ENCODE peak calls at places on chromosomes 4 and X, in nine cellular contexts. J is endodermal cell, F is ovary, W is tibial artery, R is GM12878, S is left ventricle myocardium inferior, I is right lobe of liver, N is breast epithelium, A is left lung. V is an unnamed sample.
A peak's percentile ranks its signal among the peaks of the same experiment; 100 is the strongest.

GRCh38 chr4:101824500-101824899 is 34.0 kb downstream of the BANK1 start:
- DNase-seq in F (no peak), S (no peak), I (no peak), A (no peak), N (no peak), J (no peak), W (no peak), R (no peak), V (no peak)

GRCh38 chrX:149540133-149540620 is 635 bp upstream of the EOLA1 start:
- DNase-seq in A (peak; percentile 94), W (peak; percentile 93), F (peak; percentile 93), N (peak; percentile 91), R (no peak), I (peak; percentile 93), J (peak; percentile 95), S (peak; percentile 93), V (peak; percentile 95)

GRCh38 chr4:177778623-177779022 is 336.4 kb upstream of the AGA start:
- DNase-seq in J (no peak), F (no peak), W (no peak), I (no peak), S (no peak), N (no peak), R (no peak), A (no peak), V (no peak)

GRCh38 chr4:53545942-53546581 is 45.2 kb downstream of the LNX1 start:
- DNase-seq in W (no peak), F (no peak), A (no peak), N (no peak), I (peak; percentile 67), J (no peak), S (no peak), R (no peak), V (no peak)

GRCh38 chr4:18198653-18199052 is 177.1 kb upstream of the LCORL start:
- DNase-seq in I (no peak), R (no peak), S (no peak), J (no peak), W (no peak), A (no peak), F (no peak), N (no peak), V (no peak)

GRCh38 chrX:101206471-101206870 is 13.1 kb upstream of the DRP2 start:
- DNase-seq in A (no peak), S (no peak), N (no peak), I (no peak), R (no peak), J (no peak), F (no peak), W (no peak), V (no peak)

GRCh38 chrX:73447311-73447794 is 500 bp downstream of the CDX4 start:
- DNase-seq in W (no peak), N (no peak), A (no peak), S (no peak), R (no peak), J (peak; percentile 83), F (no peak), I (no peak), V (no peak)

GRCh38 chr4:150818661-150819060 is 196.4 kb downstream of the LRBA start:
- DNase-seq in J (no peak), R (no peak), N (no peak), I (no peak), W (no peak), S (no peak), F (no peak), A (no peak), V (no peak)

GRCh38 chr4:140851032-140851636 is 94.9 kb upstream of the TBC1D9 start:
- DNase-seq in W (peak; percentile 30), R (peak; percentile 33), J (peak; percentile 78), F (no peak), A (no peak), S (no peak), N (no peak), I (peak; percentile 48), V (no peak)

GRCh38 chr4:106201373-106201772 is 114.6 kb downstream of the TBCK start:
- DNase-seq in N (no peak), J (no peak), F (no peak), W (no peak), I (no peak), R (no peak), A (no peak), S (no peak), V (no peak)

GRCh38 chr4:184282251-184282713 is 64.6 kb upstream of the ENPP6 start:
- DNase-seq in S (no peak), F (no peak), N (no peak), I (peak; percentile 77), R (peak; percentile 80), W (no peak), A (no peak), J (peak; percentile 59), V (peak; percentile 66)

GRCh38 chr4:145502809-145503208 is 21.2 kb downstream of the SMAD1 start:
- DNase-seq in F (no peak), J (no peak), R (no peak), I (no peak), A (no peak), S (no peak), W (no peak), N (no peak), V (no peak)

GRCh38 chr4:145505945-145506344 is 24.3 kb downstream of the SMAD1 start:
- DNase-seq in I (no peak), J (no peak), A (no peak), N (no peak), S (no peak), W (no peak), R (no peak), F (no peak), V (no peak)

GRCh38 chr4:145511913-145512522 is 30.4 kb downstream of the SMAD1 start:
- DNase-seq in A (no peak), N (no peak), S (no peak), F (no peak), W (no peak), I (no peak), R (no peak), J (no peak), V (no peak)

GRCh38 chr4:145503486-145504072 is 21.9 kb downstream of the SMAD1 start:
- DNase-seq in W (no peak), A (no peak), F (no peak), S (no peak), I (no peak), J (no peak), R (no peak), N (no peak), V (no peak)

DNA sequence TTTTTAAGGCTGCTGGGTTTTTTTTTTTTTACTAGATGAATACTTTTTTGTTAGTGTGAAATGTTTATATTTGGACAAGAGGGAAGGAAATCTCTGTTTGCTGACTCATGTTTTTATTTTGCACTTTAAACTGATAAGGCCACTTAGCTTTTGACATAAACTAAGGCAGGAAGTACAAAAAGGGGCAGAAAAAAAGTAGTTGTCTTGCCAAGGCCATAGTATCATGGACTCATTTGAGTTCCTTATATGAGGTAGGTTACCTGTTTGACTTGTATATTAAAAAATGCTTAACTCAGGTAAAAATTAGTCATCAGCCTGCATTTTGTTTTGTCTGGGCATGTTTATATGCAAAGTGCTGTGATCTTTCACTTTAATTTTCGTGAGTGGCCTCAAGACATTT is 26.0 kb downstream of the SMAD1 start:
- DNase-seq in W (no peak), F (no peak), A (no peak), N (no peak), S (no peak), R (no peak), J (no peak), I (no peak), V (no peak)
- H3K4me1 ChIP-seq in W (peaks cover 30% of the 10 kb centered on the region), F (no peaks in the 10 kb centered on the region), A (peaks cover 20% of the 10 kb centered on the region), N (no peaks in the 10 kb centered on the region), S (peaks cover 60% of the 10 kb centered on the region), R (peaks cover 3% of the 10 kb centered on the region), J (no peaks in the 10 kb centered on the region), I (no peaks in the 10 kb centered on the region), V (peaks cover 24% of the 10 kb centered on the region)

GRCh38 chr4:128837679-128838078 is 28.2 kb downstream of the JADE1 start:
- DNase-seq in W (no peak), R (no peak), F (no peak), J (peak; percentile 20), N (no peak), A (no peak), I (no peak), S (no peak), V (no peak)
- H3K36me3 ChIP-seq in W (peaks cover 44% of the 10 kb centered on the region), R (peaks cover 46% of the 10 kb centered on the region), F (no peaks in the 10 kb centered on the region), J (peaks cover 81% of the 10 kb centered on the region), N (no peaks in the 10 kb centered on the region), A (no peaks in the 10 kb centered on the region), I (no peaks in the 10 kb centered on the region), S (peaks cover 11% of the 10 kb centered on the region), V (peaks cover 36% of the 10 kb centered on the region)

GRCh38 chr4:158581161-158581560 is 59.5 kb downstream of the RXFP1 start:
- DNase-seq in A (no peak), J (no peak), S (no peak), F (no peak), W (no peak), N (no peak), I (no peak), R (no peak), V (no peak)
- TF ChIP-seq CTCF in A (no peak), J (no peak), S (no peak), F (no peak), W (no peak), N (no peak), I (no peak), R (no peak), V (no peak)

GRCh38 chrX:132033166-132033565 is 10.1 kb downstream of the STK26 start:
- DNase-seq in J (no peak), N (no peak), I (no peak), S (no peak), R (no peak), F (no peak), W (no peak), A (no peak), V (no peak)

GRCh38 chrX:132041016-132041415 is 17.9 kb downstream of the STK26 start:
- DNase-seq in A (no peak), S (no peak), W (no peak), F (no peak), R (no peak), J (no peak), N (no peak), I (no peak), V (no peak)

GRCh38 chrX:132040066-132040465 is 17.0 kb downstream of the STK26 start:
- DNase-seq in I (no peak), R (no peak), N (no peak), A (no peak), F (no peak), J (no peak), S (no peak), W (no peak), V (no peak)

GRCh38 chrX:132034648-132035047 is 11.5 kb downstream of the STK26 start:
- DNase-seq in F (no peak), R (no peak), W (no peak), N (no peak), J (no peak), S (no peak), A (no peak), I (no peak), V (no peak)

GRCh38 chrX:132037479-132037993 is 14.4 kb downstream of the STK26 start:
- DNase-seq in N (no peak), A (no peak), W (no peak), J (no peak), I (no peak), S (no peak), F (no peak), R (no peak), V (no peak)
- H3K4me1 ChIP-seq in N (no peaks in the 10 kb centered on the region), A (no peaks in the 10 kb centered on the region), W (no peaks in the 10 kb centered on the region), J (peaks cover 10% of the 10 kb centered on the region), I (no peaks in the 10 kb centered on the region), S (no peaks in the 10 kb centered on the region), F (no peaks in the 10 kb centered on the region), R (no peaks in the 10 kb centered on the region), V (no peaks in the 10 kb centered on the region)